ENCODE peak calls at places on chromosomes 2 and 18, in ten cellular contexts. I is iris pigment epithelial cell; N is Jurkat, Clone E6-1; H is BE2C; U is GM12865; D is MG63; P is aorta; O is NCI-H460; Z is pancreas; B is activated naive CD8-positive, alpha-beta T cell treated with anti-CD3 and anti-CD28 coated beads for 36 hours. E is an unnamed sample.

GRCh38 chr2:14756981-14757657 is 124.6 kb downstream of the LRATD1 start:
- DNase-seq in B (no peak), D (peak; percentile 74), H (no peak), N (no peak), Z (no peak), I (peak; percentile 94), P (no peak), O (peak; percentile 7), U (no peak), E (no peak)

GRCh38 chr18:6161549-6161948 is 253.2 kb downstream of the L3MBTL4 start:
- DNase-seq in U (peak; percentile 19), D (no peak), P (no peak), O (no peak), N (no peak), B (no peak), I (no peak), Z (no peak), H (no peak), E (no peak)

GRCh38 chr2:112712903-112713584 is 7.8 kb upstream of the NT5DC4 start:
- DNase-seq in N (no peak), O (no peak), P (no peak), I (peak; percentile 71), D (no peak), H (no peak), U (no peak), B (peak; percentile 18), Z (no peak), E (no peak)

GRCh38 chr18:58662118-58662517 is 9.1 kb upstream of the MALT1 start:
- DNase-seq in Z (no peak), H (no peak), P (no peak), O (no peak), U (peak; percentile 83), B (no peak), I (no peak), N (no peak), D (peak; percentile 19), E (no peak)

GRCh38 chr2:7604456-7604855 is 687.2 kb downstream of the RNF144A start:
- DNase-seq in N (no peak), U (no peak), B (no peak), D (peak; percentile 12), Z (no peak), P (no peak), H (no peak), I (no peak), O (no peak), E (no peak)

GRCh38 chr2:95158891-95159619 is 593 bp downstream of the ZNF514 start:
- DNase-seq in B (peak; percentile 38), D (peak; percentile 48), Z (peak; percentile 61), I (peak; percentile 53), H (peak; percentile 19), U (peak; percentile 45), O (no peak), N (no peak), P (peak; percentile 83), E (no peak)

GRCh38 chr18:269480-270090 is 1.7 kb upstream of the THOC1 start:
- DNase-seq in U (no peak), H (no peak), D (no peak), P (no peak), B (no peak), I (no peak), O (no peak), N (no peak), Z (no peak), E (no peak)

GRCh38 chr2:47639469-47639868 is 143.5 kb upstream of the MSH6 start:
- DNase-seq in H (no peak), I (peak; percentile 12), P (no peak), N (no peak), Z (no peak), O (peak; percentile 14), B (no peak), D (no peak), U (no peak), E (no peak)

GRCh38 chr2:105455488-105455991 is 56.7 kb upstream of the FHL2 start:
- DNase-seq in O (peak; percentile 90), I (peak; percentile 98), U (no peak), H (peak; percentile 43), Z (no peak), P (no peak), N (no peak), B (no peak), D (peak; percentile 90), E (no peak)

GRCh38 chr2:122194546-122194945 is 439.1 kb downstream of the TSN start:
- DNase-seq in Z (no peak), O (no peak), H (no peak), B (no peak), P (no peak), I (no peak), D (no peak), U (no peak), N (no peak), E (no peak)

GRCh38 chr2:1967242-1968210 is 223.2 kb upstream of the PXDN start:
- DNase-seq in D (no peak), H (peak; percentile 31), P (no peak), O (no peak), U (no peak), B (no peak), I (no peak), Z (no peak), N (no peak), E (no peak)

GRCh38 chr2:237535385-237536082 is 30.8 kb upstream of the PRLH start:
- DNase-seq in N (no peak), I (no peak), H (no peak), Z (no peak), P (no peak), U (no peak), O (no peak), D (no peak), B (no peak), E (no peak)

GRCh38 chr2:19540739-19541503 is 182.5 kb upstream of the OSR1 start:
- DNase-seq in I (peak; percentile 93), B (no peak), H (no peak), N (no peak), Z (no peak), O (peak; percentile 46), D (peak; percentile 53), P (no peak), U (peak; percentile 24), E (no peak)

GRCh38 chr2:40488927-40489677 is 37.2 kb upstream of the SLC8A1 start:
- DNase-seq in U (no peak), Z (no peak), O (peak; percentile 45), P (no peak), N (no peak), D (no peak), B (no peak), I (no peak), H (no peak), E (no peak)

GRCh38 chr2:37414470-37414949 is 70.1 kb downstream of the QPCT start:
- DNase-seq in Z (no peak), I (peak; percentile 71), H (no peak), B (no peak), D (peak; percentile 12), U (peak; percentile 79), O (peak; percentile 68), N (no peak), P (no peak), E (peak; percentile 46)

GRCh38 chr18:48868468-48869466 is 82.0 kb downstream of the SMAD7 start:
- DNase-seq in H (no peak), N (no peak), I (no peak), O (no peak), P (peak; percentile 75), Z (no peak), U (peak; percentile 93), B (peak; percentile 41), D (no peak), E (peak; percentile 75)

GRCh38 chr2:176122266-176122632 is 270 bp upstream of the HOXD9 start:
- DNase-seq in B (no peak), N (no peak), Z (no peak), U (no peak), I (no peak), D (no peak), O (no peak), P (peak; percentile 79), H (peak; percentile 49), E (no peak)

GRCh38 chr2:99648906-99649606 is 159.2 kb upstream of the REV1 start:
- DNase-seq in Z (no peak), N (no peak), I (no peak), U (no peak), B (no peak), D (no peak), O (no peak), H (no peak), P (no peak), E (no peak)